ENCODE peak calls at places on chromosome 11, in four cellular contexts. E, L, W and T are unnamed samples.

GRCh38 chr11:97893612-97894011 is 1127.1 kb upstream of the CNTN5 start:
- DNase-seq in L (no peak), W (no peak), E (no peak), T (no peak)

GRCh38 chr11:23903044-23903704 is 593.7 kb upstream of the LUZP2 start:
- DNase-seq in L (peak), W (peak), E (no peak), T (peak)

GRCh38 chr11:70796601-70797000 is 398.3 kb downstream of the CTTN start:
- DNase-seq in L (peak), W (no peak), E (peak), T (no peak)

GRCh38 chr11:69040581-69041260 is 8.0 kb upstream of the TPCN2 start:
- DNase-seq in L (no peak), W (no peak), E (peak), T (peak)

GRCh38 chr11:68525930-68526329 is 65.4 kb downstream of the PPP6R3 start:
- DNase-seq in E (no peak), L (no peak), W (no peak), T (peak)

GRCh38 chr11:129950319-129951034 is 52.2 kb downstream of the PRDM10 start:
- DNase-seq in E (peak), L (no peak), W (no peak), T (peak)

GRCh38 chr11:134558916-134559616 is 147.0 kb upstream of the B3GAT1 start:
- DNase-seq in E (no peak), W (no peak), L (no peak), T (no peak)

GRCh38 chr11:96906521-96906920 is 516.7 kb downstream of the JRKL start:
- DNase-seq in W (no peak), E (no peak), L (no peak), T (no peak)

GRCh38 chr11:92685049-92685448 is 284.4 kb upstream of the MTNR1B start:
- DNase-seq in E (no peak), L (no peak), W (no peak), T (no peak)

GRCh38 chr11:106091480-106092123 is 14.1 kb downstream of the AASDHPPT start:
- DNase-seq in L (no peak), W (no peak), E (no peak), T (peak)
- TF ChIP-seq MAZ in L (no peak), W (no peak), E (no peak), T (no peak)

DNA sequence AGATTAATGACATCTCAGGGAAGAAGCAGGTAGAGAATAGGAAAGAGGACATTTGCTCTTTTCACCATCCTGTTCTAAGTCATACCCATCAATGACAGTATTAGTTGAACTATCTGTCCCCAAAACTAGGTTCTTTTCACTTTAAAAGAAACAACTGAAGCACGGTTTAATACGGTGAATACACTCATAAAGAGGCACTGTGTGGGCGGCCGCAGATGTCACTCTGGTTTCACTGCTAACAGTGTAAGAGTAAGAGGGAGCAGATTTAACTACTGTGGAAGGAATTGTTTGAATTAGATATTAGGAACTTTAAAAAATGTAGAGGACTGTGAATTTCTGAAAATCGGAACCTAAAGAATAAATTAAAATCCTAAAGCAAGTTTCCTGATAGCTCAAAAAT is 49.5 kb downstream of the VSIG10L2 start:
- DNase-seq in L (no peak), W (no peak), E (no peak), T (no peak)
- TF ChIP-seq MAZ in L (no peak), W (no peak), E (no peak), T (no peak)

GRCh38 chr11:128116447-128117240 is 470.7 kb downstream of the ETS1 start:
- DNase-seq in L (no peak), W (no peak), E (no peak), T (no peak)
- TF ChIP-seq MAZ in L (no peak), W (no peak), E (no peak), T (no peak)

DNA sequence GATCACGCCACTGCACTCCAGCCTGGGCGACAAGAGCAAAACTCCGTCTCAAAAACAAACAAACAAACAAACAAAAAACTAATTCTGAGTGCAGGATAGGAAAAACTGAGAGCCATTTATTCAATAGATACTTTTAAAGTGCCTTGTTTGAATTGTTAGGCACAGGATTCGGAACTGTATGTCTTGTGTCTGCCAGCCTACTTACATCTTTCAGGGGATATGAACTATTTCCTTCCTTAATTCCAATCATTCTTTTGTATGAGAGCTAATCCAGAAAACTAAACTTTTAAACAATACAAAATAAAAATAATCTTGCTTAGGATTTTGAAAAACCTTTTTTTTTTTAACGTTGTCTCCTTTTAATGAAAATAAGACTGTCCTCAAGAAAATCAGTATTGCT is 12.6 kb downstream of the UVRAG start:
- DNase-seq in E (no peak), L (no peak), W (no peak), T (peak)
- TF ChIP-seq MAZ in E (no peak), L (no peak), W (no peak), T (no peak)

DNA sequence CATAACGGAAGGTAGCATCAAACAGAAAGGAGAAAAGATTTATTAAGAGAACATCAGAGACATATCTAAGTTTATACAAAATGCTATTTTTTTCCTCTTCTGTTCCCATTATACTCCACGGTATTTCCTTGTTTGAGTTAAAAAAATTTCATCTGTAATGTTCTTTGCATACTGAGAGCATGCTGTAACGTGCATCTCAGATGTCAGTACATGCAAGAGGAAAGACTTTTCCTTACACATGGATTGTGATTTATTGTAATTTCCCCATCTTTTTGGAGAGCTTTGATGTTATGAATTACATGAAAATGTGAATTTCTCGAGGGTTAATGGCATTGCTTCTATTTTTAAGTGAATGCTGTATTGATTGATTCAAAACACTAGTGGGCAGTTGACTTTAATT is 1164.0 kb downstream of the LRRC4C start:
- DNase-seq in L (no peak), W (no peak), E (no peak), T (no peak)
- TF ChIP-seq MAZ in L (no peak), W (no peak), E (no peak), T (no peak)

DNA sequence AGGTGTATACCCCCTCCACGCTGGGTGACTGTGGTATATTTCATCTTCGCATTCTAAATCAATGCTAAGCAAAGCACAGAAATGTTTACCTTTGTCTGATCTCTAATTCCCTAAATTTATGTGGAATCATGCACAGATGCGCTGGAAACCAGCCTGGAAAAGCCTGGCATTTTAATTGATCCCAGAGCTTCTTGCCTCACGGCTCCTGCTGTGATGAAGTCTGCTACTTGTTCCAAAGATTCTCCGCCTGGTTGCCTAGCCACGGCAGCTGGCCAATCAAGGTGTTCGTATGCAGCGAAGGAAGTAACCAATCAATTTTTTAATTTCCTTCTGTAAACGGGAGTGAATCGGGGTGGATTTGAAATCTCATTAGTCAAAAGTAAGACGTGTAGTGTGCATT is 133.8 kb downstream of the FANCF start:
- DNase-seq in W (no peak), E (no peak), L (no peak), T (peak)
- TF ChIP-seq MAZ in W (no peak), E (no peak), L (no peak), T (no peak)

DNA sequence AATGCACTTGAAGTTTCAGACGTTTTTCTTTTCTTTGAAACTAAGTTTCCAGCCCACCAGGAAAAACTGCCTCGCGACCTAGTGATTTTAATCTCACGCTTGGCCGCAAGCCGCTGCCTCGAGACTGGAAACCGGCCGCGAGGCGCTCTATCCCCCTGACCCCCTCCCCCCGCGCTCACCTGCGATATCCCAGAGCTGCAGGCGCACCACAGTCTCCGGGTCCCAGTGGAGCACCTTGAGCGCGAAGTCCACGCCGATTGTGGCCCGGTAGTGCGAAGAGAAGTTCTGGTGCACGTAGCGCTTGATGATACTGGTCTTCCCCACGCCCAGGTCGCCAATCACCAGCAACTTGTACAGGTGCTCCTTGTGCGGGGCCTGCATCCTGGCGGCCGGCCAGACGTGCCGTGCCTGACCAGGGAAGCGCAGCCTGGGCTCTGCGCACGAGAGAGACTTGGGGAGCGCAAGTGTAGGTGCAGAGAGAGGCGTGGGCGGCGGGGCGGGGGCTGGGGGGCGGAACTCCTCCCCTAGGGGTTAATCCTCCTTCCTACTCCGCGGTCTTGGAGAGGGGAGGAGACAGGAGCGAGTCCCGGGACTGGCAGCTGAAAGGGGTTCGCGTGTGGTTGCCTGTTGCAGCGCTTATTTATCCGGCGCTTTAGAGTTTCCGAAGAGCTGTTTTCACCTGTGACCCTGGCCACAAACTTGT is at the start of gene RAB38:
- DNase-seq in W (no peak), E (peak), L (peak), T (peak)
- TF ChIP-seq MAZ in W (no peak), E (no peak), L (no peak), T (no peak)

DNA sequence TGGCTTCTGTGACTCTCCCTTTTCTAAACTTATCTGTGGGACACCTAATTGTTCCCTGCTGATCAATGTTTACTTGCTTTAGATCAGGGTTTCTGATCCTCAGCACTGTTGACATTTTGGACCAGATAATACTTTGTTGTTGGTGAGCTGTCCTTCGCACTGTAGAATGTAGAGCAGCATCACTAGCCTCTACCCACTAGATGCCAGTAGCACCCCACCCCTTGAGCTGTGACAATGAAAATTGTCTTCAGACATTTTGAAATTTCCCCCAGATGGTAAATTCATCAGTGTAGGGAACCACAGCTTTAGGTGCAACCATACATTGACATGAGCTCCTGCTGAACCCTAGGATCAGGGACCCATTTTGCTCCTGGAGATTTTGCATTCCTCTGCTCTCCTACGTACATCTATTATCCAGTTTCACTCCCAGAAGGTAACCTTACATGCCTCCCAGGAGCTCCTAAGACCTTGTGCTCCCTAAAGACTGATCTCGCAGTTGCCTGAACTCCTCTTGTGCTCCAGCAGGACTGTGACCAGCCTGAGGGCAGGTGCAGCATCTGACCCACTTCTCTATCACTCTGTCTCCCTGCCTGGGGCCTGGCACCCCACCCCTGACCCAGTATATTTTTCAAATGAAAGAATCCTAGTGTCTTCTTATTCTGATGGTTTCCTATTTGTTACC is 107.8 kb downstream of the FAR1 start:
- DNase-seq in L (peak), E (peak), W (no peak), T (no peak)
- TF ChIP-seq MAZ in L (no peak), E (no peak), W (no peak), T (no peak)

GRCh38 chr11:78349614-78350013 is 68.0 kb downstream of the GAB2 start:
- DNase-seq in W (no peak), E (no peak), L (no peak), T (peak)

GRCh38 chr11:78351979-78352731 is 65.5 kb downstream of the GAB2 start:
- DNase-seq in L (no peak), W (no peak), E (peak), T (no peak)

GRCh38 chr11:78351193-78351592 is 66.4 kb downstream of the GAB2 start:
- DNase-seq in W (no peak), E (no peak), L (no peak), T (no peak)

GRCh38 chr11:78350101-78350645 is 67.4 kb downstream of the GAB2 start:
- DNase-seq in E (peak), W (no peak), L (no peak), T (peak)

DNA sequence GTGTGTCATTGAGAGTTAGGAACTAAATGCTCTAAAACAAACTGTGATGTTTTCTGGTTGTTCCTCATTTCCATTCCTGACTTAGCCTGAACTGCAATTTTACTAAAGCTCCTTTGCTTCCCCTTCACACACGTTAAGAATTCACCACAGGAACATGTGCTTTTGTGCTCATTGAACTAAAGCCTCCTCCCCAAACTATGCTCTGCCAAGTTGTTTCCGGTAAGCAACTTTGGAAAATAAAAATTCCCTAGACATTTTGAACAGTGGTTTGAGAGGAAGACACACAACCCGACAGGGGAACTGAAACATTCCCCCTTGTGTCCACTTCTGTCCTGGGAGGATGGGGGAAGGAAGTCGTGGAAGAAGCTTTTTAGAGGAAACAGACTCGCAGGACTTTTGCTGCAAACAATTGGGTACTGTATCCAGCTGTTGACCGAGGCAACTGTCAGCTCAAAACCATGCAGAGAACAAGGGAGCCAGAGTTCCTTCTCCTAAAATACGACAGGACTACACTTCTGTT is 66.9 kb downstream of the GAB2 start:
- DNase-seq in W (no peak), L (no peak), E (peak), T (peak)
- TF ChIP-seq MAZ in W (no peak), L (no peak), E (peak), T (no peak)

GRCh38 chr11:46643531-46643930 is 26.2 kb downstream of the ATG13 start:
- DNase-seq in E (no peak), L (no peak), W (no peak), T (no peak)

GRCh38 chr11:46640034-46640788 is 22.9 kb downstream of the ATG13 start:
- DNase-seq in W (no peak), L (no peak), E (no peak), T (no peak)

GRCh38 chr11:46643986-46644385 is 26.6 kb downstream of the ATG13 start:
- DNase-seq in L (no peak), E (no peak), W (no peak), T (no peak)

GRCh38 chr11:46641639-46642038 is 24.3 kb downstream of the ATG13 start:
- DNase-seq in L (no peak), W (no peak), E (no peak), T (no peak)

DNA sequence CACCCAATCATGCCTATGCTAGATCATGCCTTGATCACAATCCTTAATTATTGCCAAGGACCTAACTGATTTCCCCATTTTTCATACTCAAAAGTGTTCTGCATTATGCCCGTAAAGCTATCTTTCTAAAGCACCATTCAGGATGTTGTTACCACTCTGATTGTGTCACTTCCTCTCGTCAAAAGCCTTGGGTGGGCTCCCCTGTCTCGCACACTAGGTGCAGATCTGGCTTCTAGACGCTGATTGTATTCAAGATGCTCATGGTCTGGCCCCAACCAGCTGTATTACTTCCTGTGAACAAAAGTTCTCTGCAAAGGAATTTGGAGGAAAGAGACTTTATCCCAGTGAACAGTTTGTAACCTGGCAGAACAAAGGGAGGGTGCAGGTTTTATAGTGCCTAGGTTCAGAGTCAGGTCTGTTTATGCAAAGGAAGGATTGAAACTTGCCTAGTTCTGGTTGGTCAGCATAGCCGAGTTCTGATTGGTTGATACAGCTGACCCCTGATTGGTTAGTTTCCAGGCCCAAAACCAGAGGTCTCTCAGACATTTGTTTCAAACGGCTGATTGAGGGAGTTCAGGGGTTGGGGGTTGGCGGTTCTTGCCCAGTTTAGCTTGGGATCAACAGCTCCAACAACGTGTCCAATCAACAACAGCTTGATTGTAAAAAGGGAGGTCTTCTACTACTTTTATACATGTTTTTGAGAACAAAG is 25.4 kb downstream of the ATG13 start:
- DNase-seq in L (no peak), W (no peak), E (no peak), T (no peak)
- TF ChIP-seq MAZ in L (no peak), W (no peak), E (no peak), T (no peak)